ENCODE peak calls at places on chromosomes 1 and 21, in nine cellular contexts. One of them, this sample, is unnamed.

GRCh38 chr1:31642366-31642765 is 2.3 kb downstream of the PEF1 start:
- DNase-seq in GM10248: no peak
- DNase-seq in left ventricle myocardium superior: no peak
- DNase-seq in RWPE1: no peak
- DNase-seq in stimulated activated CD4-positive, alpha-beta T cell treated with anti-CD3 and anti-CD28 coated beads, Interleukin-1b, Interleukin-23, amount 100 ng/mL, for 24 hours: no peak
- DNase-seq in non-pigmented ciliary epithelial cell: no peak
- DNase-seq in stimulated activated CD8-positive, alpha-beta memory T cell treated with anti-CD3 and anti-CD28 coated beads, Interleukin-4, amount 100 ng/mL, for 4 hours: no peak
- DNase-seq in adrenal gland: no peak
- DNase-seq in Calu3: no peak
- DNase-seq in this sample: no peak

GRCh38 chr1:116853680-116854191 is 56.0 kb upstream of the PTGFRN start:
- DNase-seq in GM10248: no peak
- DNase-seq in left ventricle myocardium superior: no peak
- DNase-seq in RWPE1: peak
- DNase-seq in stimulated activated CD4-positive, alpha-beta T cell treated with anti-CD3 and anti-CD28 coated beads, Interleukin-1b, Interleukin-23, amount 100 ng/mL, for 24 hours: no peak
- DNase-seq in non-pigmented ciliary epithelial cell: peak
- DNase-seq in stimulated activated CD8-positive, alpha-beta memory T cell treated with anti-CD3 and anti-CD28 coated beads, Interleukin-4, amount 100 ng/mL, for 4 hours: no peak
- DNase-seq in adrenal gland: peak
- DNase-seq in Calu3: peak
- DNase-seq in this sample: no peak

GRCh38 chr21:45300786-45301520 is 13.3 kb upstream of the POFUT2 start:
- DNase-seq in GM10248: no peak
- DNase-seq in left ventricle myocardium superior: no peak
- DNase-seq in RWPE1: no peak
- DNase-seq in stimulated activated CD4-positive, alpha-beta T cell treated with anti-CD3 and anti-CD28 coated beads, Interleukin-1b, Interleukin-23, amount 100 ng/mL, for 24 hours: no peak
- DNase-seq in non-pigmented ciliary epithelial cell: no peak
- DNase-seq in stimulated activated CD8-positive, alpha-beta memory T cell treated with anti-CD3 and anti-CD28 coated beads, Interleukin-4, amount 100 ng/mL, for 4 hours: no peak
- DNase-seq in adrenal gland: peak
- DNase-seq in Calu3: no peak
- DNase-seq in this sample: no peak

GRCh38 chr21:45856940-45857339 is 124.6 kb upstream of the COL6A1 start:
- DNase-seq in GM10248: no peak
- DNase-seq in left ventricle myocardium superior: no peak
- DNase-seq in RWPE1: no peak
- DNase-seq in stimulated activated CD4-positive, alpha-beta T cell treated with anti-CD3 and anti-CD28 coated beads, Interleukin-1b, Interleukin-23, amount 100 ng/mL, for 24 hours: no peak
- DNase-seq in non-pigmented ciliary epithelial cell: no peak
- DNase-seq in stimulated activated CD8-positive, alpha-beta memory T cell treated with anti-CD3 and anti-CD28 coated beads, Interleukin-4, amount 100 ng/mL, for 4 hours: no peak
- DNase-seq in adrenal gland: no peak
- DNase-seq in Calu3: no peak
- DNase-seq in this sample: no peak

GRCh38 chr1:1250828-1251284 is 4.3 kb upstream of the C1QTNF12 start:
- DNase-seq in GM10248: peak
- DNase-seq in left ventricle myocardium superior: no peak
- DNase-seq in RWPE1: peak
- DNase-seq in stimulated activated CD4-positive, alpha-beta T cell treated with anti-CD3 and anti-CD28 coated beads, Interleukin-1b, Interleukin-23, amount 100 ng/mL, for 24 hours: peak
- DNase-seq in non-pigmented ciliary epithelial cell: no peak
- DNase-seq in stimulated activated CD8-positive, alpha-beta memory T cell treated with anti-CD3 and anti-CD28 coated beads, Interleukin-4, amount 100 ng/mL, for 4 hours: peak
- DNase-seq in adrenal gland: no peak
- DNase-seq in Calu3: no peak
- DNase-seq in this sample: peak

GRCh38 chr21:27043377-27043776 is 76.5 kb upstream of the ADAMTS5 start:
- DNase-seq in GM10248: no peak
- DNase-seq in left ventricle myocardium superior: no peak
- DNase-seq in RWPE1: no peak
- DNase-seq in stimulated activated CD4-positive, alpha-beta T cell treated with anti-CD3 and anti-CD28 coated beads, Interleukin-1b, Interleukin-23, amount 100 ng/mL, for 24 hours: no peak
- DNase-seq in non-pigmented ciliary epithelial cell: no peak
- DNase-seq in stimulated activated CD8-positive, alpha-beta memory T cell treated with anti-CD3 and anti-CD28 coated beads, Interleukin-4, amount 100 ng/mL, for 4 hours: no peak
- DNase-seq in adrenal gland: no peak
- DNase-seq in Calu3: no peak
- DNase-seq in this sample: no peak

GRCh38 chr1:58848818-58849411 is 65.1 kb upstream of the JUN start:
- DNase-seq in GM10248: no peak
- DNase-seq in left ventricle myocardium superior: peak
- DNase-seq in RWPE1: peak
- DNase-seq in stimulated activated CD4-positive, alpha-beta T cell treated with anti-CD3 and anti-CD28 coated beads, Interleukin-1b, Interleukin-23, amount 100 ng/mL, for 24 hours: no peak
- DNase-seq in non-pigmented ciliary epithelial cell: peak
- DNase-seq in stimulated activated CD8-positive, alpha-beta memory T cell treated with anti-CD3 and anti-CD28 coated beads, Interleukin-4, amount 100 ng/mL, for 4 hours: no peak
- DNase-seq in adrenal gland: peak
- DNase-seq in Calu3: peak
- DNase-seq in this sample: no peak

GRCh38 chr1:6211731-6212130 is 5.8 kb downstream of the RNF207 start:
- DNase-seq in GM10248: no peak
- DNase-seq in left ventricle myocardium superior: no peak
- DNase-seq in RWPE1: no peak
- DNase-seq in stimulated activated CD4-positive, alpha-beta T cell treated with anti-CD3 and anti-CD28 coated beads, Interleukin-1b, Interleukin-23, amount 100 ng/mL, for 24 hours: no peak
- DNase-seq in non-pigmented ciliary epithelial cell: no peak
- DNase-seq in stimulated activated CD8-positive, alpha-beta memory T cell treated with anti-CD3 and anti-CD28 coated beads, Interleukin-4, amount 100 ng/mL, for 4 hours: no peak
- DNase-seq in adrenal gland: no peak
- DNase-seq in Calu3: no peak
- DNase-seq in this sample: no peak

GRCh38 chr1:93663191-93663614 is 18.4 kb downstream of the BCAR3 start:
- DNase-seq in GM10248: no peak
- DNase-seq in left ventricle myocardium superior: no peak
- DNase-seq in RWPE1: no peak
- DNase-seq in stimulated activated CD4-positive, alpha-beta T cell treated with anti-CD3 and anti-CD28 coated beads, Interleukin-1b, Interleukin-23, amount 100 ng/mL, for 24 hours: no peak
- DNase-seq in non-pigmented ciliary epithelial cell: no peak
- DNase-seq in stimulated activated CD8-positive, alpha-beta memory T cell treated with anti-CD3 and anti-CD28 coated beads, Interleukin-4, amount 100 ng/mL, for 4 hours: no peak
- DNase-seq in adrenal gland: no peak
- DNase-seq in Calu3: no peak
- DNase-seq in this sample: no peak

GRCh38 chr1:75472971-75473603 is 137.8 kb downstream of the SLC44A5 start:
- DNase-seq in GM10248: no peak
- DNase-seq in left ventricle myocardium superior: no peak
- DNase-seq in RWPE1: no peak
- DNase-seq in stimulated activated CD4-positive, alpha-beta T cell treated with anti-CD3 and anti-CD28 coated beads, Interleukin-1b, Interleukin-23, amount 100 ng/mL, for 24 hours: no peak
- DNase-seq in non-pigmented ciliary epithelial cell: no peak
- DNase-seq in stimulated activated CD8-positive, alpha-beta memory T cell treated with anti-CD3 and anti-CD28 coated beads, Interleukin-4, amount 100 ng/mL, for 4 hours: no peak
- DNase-seq in adrenal gland: no peak
- DNase-seq in Calu3: no peak
- DNase-seq in this sample: no peak

GRCh38 chr21:31741116-31741515 is 9.2 kb upstream of the SCAF4 start:
- DNase-seq in GM10248: no peak
- DNase-seq in left ventricle myocardium superior: no peak
- DNase-seq in RWPE1: no peak
- DNase-seq in stimulated activated CD4-positive, alpha-beta T cell treated with anti-CD3 and anti-CD28 coated beads, Interleukin-1b, Interleukin-23, amount 100 ng/mL, for 24 hours: no peak
- DNase-seq in non-pigmented ciliary epithelial cell: no peak
- DNase-seq in stimulated activated CD8-positive, alpha-beta memory T cell treated with anti-CD3 and anti-CD28 coated beads, Interleukin-4, amount 100 ng/mL, for 4 hours: no peak
- DNase-seq in adrenal gland: no peak
- DNase-seq in Calu3: no peak
- DNase-seq in this sample: no peak

GRCh38 chr1:225044258-225044657 is 114.8 kb downstream of the DNAH14 start:
- DNase-seq in GM10248: no peak
- DNase-seq in left ventricle myocardium superior: no peak
- DNase-seq in RWPE1: no peak
- DNase-seq in stimulated activated CD4-positive, alpha-beta T cell treated with anti-CD3 and anti-CD28 coated beads, Interleukin-1b, Interleukin-23, amount 100 ng/mL, for 24 hours: no peak
- DNase-seq in non-pigmented ciliary epithelial cell: no peak
- DNase-seq in stimulated activated CD8-positive, alpha-beta memory T cell treated with anti-CD3 and anti-CD28 coated beads, Interleukin-4, amount 100 ng/mL, for 4 hours: no peak
- DNase-seq in adrenal gland: no peak
- DNase-seq in Calu3: no peak
- DNase-seq in this sample: no peak

GRCh38 chr1:41915786-41916571 is 2.7 kb downstream of the HIVEP3 start:
- DNase-seq in GM10248: no peak
- DNase-seq in left ventricle myocardium superior: no peak
- DNase-seq in RWPE1: no peak
- DNase-seq in stimulated activated CD4-positive, alpha-beta T cell treated with anti-CD3 and anti-CD28 coated beads, Interleukin-1b, Interleukin-23, amount 100 ng/mL, for 24 hours: no peak
- DNase-seq in non-pigmented ciliary epithelial cell: no peak
- DNase-seq in stimulated activated CD8-positive, alpha-beta memory T cell treated with anti-CD3 and anti-CD28 coated beads, Interleukin-4, amount 100 ng/mL, for 4 hours: no peak
- DNase-seq in adrenal gland: peak
- DNase-seq in Calu3: peak
- DNase-seq in this sample: no peak

GRCh38 chr1:20194224-20194623 is 7.9 kb upstream of the PLA2G2C start:
- DNase-seq in GM10248: no peak
- DNase-seq in left ventricle myocardium superior: no peak
- DNase-seq in RWPE1: peak
- DNase-seq in stimulated activated CD4-positive, alpha-beta T cell treated with anti-CD3 and anti-CD28 coated beads, Interleukin-1b, Interleukin-23, amount 100 ng/mL, for 24 hours: no peak
- DNase-seq in non-pigmented ciliary epithelial cell: no peak
- DNase-seq in stimulated activated CD8-positive, alpha-beta memory T cell treated with anti-CD3 and anti-CD28 coated beads, Interleukin-4, amount 100 ng/mL, for 4 hours: no peak
- DNase-seq in adrenal gland: no peak
- DNase-seq in Calu3: no peak
- DNase-seq in this sample: no peak

GRCh38 chr1:6582370-6582769 is 2.6 kb downstream of the ZBTB48 start:
- DNase-seq in GM10248: no peak
- DNase-seq in left ventricle myocardium superior: no peak
- DNase-seq in RWPE1: no peak
- DNase-seq in stimulated activated CD4-positive, alpha-beta T cell treated with anti-CD3 and anti-CD28 coated beads, Interleukin-1b, Interleukin-23, amount 100 ng/mL, for 24 hours: no peak
- DNase-seq in non-pigmented ciliary epithelial cell: no peak
- DNase-seq in stimulated activated CD8-positive, alpha-beta memory T cell treated with anti-CD3 and anti-CD28 coated beads, Interleukin-4, amount 100 ng/mL, for 4 hours: no peak
- DNase-seq in adrenal gland: no peak
- DNase-seq in Calu3: no peak
- DNase-seq in this sample: no peak

GRCh38 chr1:226870026-226870322 is 442 bp upstream of the PSEN2 start:
- DNase-seq in GM10248: no peak
- DNase-seq in left ventricle myocardium superior: no peak
- DNase-seq in RWPE1: peak
- DNase-seq in stimulated activated CD4-positive, alpha-beta T cell treated with anti-CD3 and anti-CD28 coated beads, Interleukin-1b, Interleukin-23, amount 100 ng/mL, for 24 hours: no peak
- DNase-seq in non-pigmented ciliary epithelial cell: no peak
- DNase-seq in stimulated activated CD8-positive, alpha-beta memory T cell treated with anti-CD3 and anti-CD28 coated beads, Interleukin-4, amount 100 ng/mL, for 4 hours: no peak
- DNase-seq in adrenal gland: no peak
- DNase-seq in Calu3: no peak
- DNase-seq in this sample: no peak

GRCh38 chr1:11331036-11331765 is 58.2 kb downstream of the UBIAD1 start:
- DNase-seq in GM10248: no peak
- DNase-seq in left ventricle myocardium superior: no peak
- DNase-seq in RWPE1: no peak
- DNase-seq in stimulated activated CD4-positive, alpha-beta T cell treated with anti-CD3 and anti-CD28 coated beads, Interleukin-1b, Interleukin-23, amount 100 ng/mL, for 24 hours: no peak
- DNase-seq in non-pigmented ciliary epithelial cell: no peak
- DNase-seq in stimulated activated CD8-positive, alpha-beta memory T cell treated with anti-CD3 and anti-CD28 coated beads, Interleukin-4, amount 100 ng/mL, for 4 hours: no peak
- DNase-seq in adrenal gland: no peak
- DNase-seq in Calu3: no peak
- DNase-seq in this sample: no peak